ENCODE peak calls at places on chromosomes 1 and 21, in ten cellular contexts. E, Y, B, A, X, W, G, K, D and R are unnamed samples.

GRCh38 chr1:161091796-161092507 is 2.6 kb upstream of the NECTIN4 start:
- DNase-seq in E (no peak), Y (no peak), B (no peak), A (no peak), X (no peak), W (no peak), G (no peak), K (no peak), D (no peak), R (peak)

GRCh38 chr1:57217905-57218304 is 206.0 kb downstream of the DAB1 start:
- DNase-seq in E (no peak), Y (no peak), B (no peak), A (no peak), X (no peak), W (no peak), G (no peak), K (no peak), D (no peak), R (no peak)

GRCh38 chr21:32173106-32173755 is 105.6 kb downstream of the MIS18A start:
- DNase-seq in E (no peak), Y (peak), B (no peak), A (no peak), X (no peak), W (no peak), G (no peak), K (no peak), D (no peak), R (no peak)

GRCh38 chr1:54459714-54460113 is 53.5 kb upstream of the SSBP3 start:
- DNase-seq in E (no peak), Y (no peak), B (no peak), A (no peak), X (no peak), W (no peak), G (no peak), K (no peak), D (no peak), R (no peak)

GRCh38 chr1:246001142-246001812 is 505.8 kb downstream of the SMYD3 start:
- DNase-seq in E (peak), Y (peak), B (no peak), A (no peak), X (no peak), W (no peak), G (no peak), K (peak), D (no peak), R (no peak)

GRCh38 chr1:64495878-64496277 is 25.9 kb downstream of the CACHD1 start:
- DNase-seq in E (no peak), Y (no peak), B (no peak), A (no peak), X (no peak), W (no peak), G (peak), K (no peak), D (no peak), R (no peak)

GRCh38 chr1:72066431-72066830 is 215.9 kb downstream of the NEGR1 start:
- DNase-seq in E (no peak), Y (no peak), B (no peak), A (no peak), X (no peak), W (no peak), G (no peak), K (no peak), D (no peak), R (no peak)

GRCh38 chr1:20187813-20188454 is 1.6 kb upstream of the PLA2G2C start:
- DNase-seq in E (no peak), Y (no peak), B (no peak), A (no peak), X (no peak), W (no peak), G (no peak), K (no peak), D (no peak), R (no peak)

GRCh38 chr1:67614511-67614934 is 70.5 kb upstream of the GADD45A start:
- DNase-seq in E (no peak), Y (peak), B (no peak), A (no peak), X (no peak), W (no peak), G (no peak), K (peak), D (no peak), R (peak)

GRCh38 chr1:114130846-114131525 is 22.7 kb downstream of the SYT6 start:
- DNase-seq in E (no peak), Y (no peak), B (no peak), A (no peak), X (no peak), W (no peak), G (no peak), K (peak), D (no peak), R (no peak)

GRCh38 chr1:34847094-34847493 is 12.5 kb downstream of the SMIM12 start:
- DNase-seq in E (no peak), Y (no peak), B (no peak), A (no peak), X (no peak), W (peak), G (no peak), K (no peak), D (no peak), R (no peak)

GRCh38 chr1:159188375-159188788 is 16.3 kb upstream of the ACKR1 start:
- DNase-seq in E (no peak), Y (peak), B (peak), A (no peak), X (no peak), W (peak), G (peak), K (no peak), D (peak), R (no peak)

GRCh38 chr1:211680752-211681327 is 5.4 kb upstream of the NEK2 start:
- DNase-seq in E (peak), Y (peak), B (peak), A (no peak), X (peak), W (peak), G (peak), K (peak), D (peak), R (no peak)

GRCh38 chr1:24417681-24418080 is 2.1 kb downstream of the NIPAL3 start:
- DNase-seq in E (no peak), Y (no peak), B (no peak), A (no peak), X (no peak), W (no peak), G (no peak), K (peak), D (no peak), R (no peak)

GRCh38 chr1:39379187-39379586 is 112.2 kb upstream of the BMP8A start:
- DNase-seq in E (no peak), Y (no peak), B (no peak), A (no peak), X (no peak), W (no peak), G (no peak), K (no peak), D (no peak), R (no peak)

GRCh38 chr21:31875424-31876097 is 2.7 kb downstream of the HUNK start:
- DNase-seq in E (no peak), Y (no peak), B (no peak), A (no peak), X (no peak), W (no peak), G (no peak), K (no peak), D (no peak), R (peak)

GRCh38 chr1:202811296-202812175 is 782 bp downstream of the PCAT6 start:
- DNase-seq in E (no peak), Y (peak), B (peak), A (no peak), X (no peak), W (no peak), G (no peak), K (peak), D (peak), R (no peak)

GRCh38 chr1:194227157-194227556 is 1040.7 kb upstream of the B3GALT2 start:
- DNase-seq in E (peak), Y (no peak), B (no peak), A (no peak), X (no peak), W (peak), G (no peak), K (no peak), D (no peak), R (no peak)

GRCh38 chr1:66300986-66301451 is 232.9 kb upstream of the SGIP1 start:
- DNase-seq in E (peak), Y (peak), B (no peak), A (no peak), X (no peak), W (peak), G (no peak), K (no peak), D (no peak), R (no peak)

DNA sequence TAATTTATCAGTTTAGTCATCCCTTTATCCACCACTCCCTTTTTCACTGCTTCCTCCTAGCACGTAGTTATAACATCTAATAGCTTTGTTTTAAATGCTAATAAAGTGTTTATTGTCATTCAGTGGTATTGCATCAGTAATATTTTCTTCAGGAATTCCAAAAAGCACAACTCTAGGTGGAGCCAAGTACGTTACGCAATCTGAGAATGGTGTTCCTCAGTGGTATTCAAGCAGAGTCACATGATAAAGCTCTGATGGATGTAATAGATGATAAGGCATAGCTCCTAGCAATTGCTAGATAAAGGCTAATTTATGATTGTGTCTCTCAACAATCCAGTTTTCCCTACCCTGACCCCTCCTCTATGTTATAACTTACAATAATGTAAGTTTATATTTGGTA is 494.6 kb upstream of the ADGRL4 start:
- DNase-seq in E (no peak), Y (peak), B (no peak), A (no peak), X (no peak), W (no peak), G (no peak), K (no peak), D (no peak), R (no peak)
- TF ChIP-seq CTCF in E (no peak), Y (no peak), B (no peak), A (no peak), X (no peak), W (no peak), G (no peak), K (no peak), D (no peak), R (no peak)

DNA sequence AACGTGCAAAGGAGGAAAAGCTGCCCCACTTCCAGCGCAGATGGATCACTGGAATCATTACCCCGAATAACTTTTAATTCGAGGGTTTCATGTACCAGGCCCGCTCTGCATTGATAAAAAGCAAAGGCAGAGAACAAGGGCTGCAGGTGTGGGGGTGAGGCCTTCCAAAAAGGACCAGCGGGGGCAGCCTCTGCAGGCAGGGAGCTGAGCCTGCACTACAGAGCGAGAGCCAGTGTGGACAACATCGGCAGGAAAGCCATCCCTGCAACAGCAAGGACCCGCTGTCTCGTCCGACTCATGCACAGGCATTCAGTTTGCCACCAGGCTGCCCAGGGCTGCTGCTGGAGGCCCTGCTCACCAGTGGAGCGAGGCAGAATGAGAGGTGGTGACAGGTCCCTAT is 27.1 kb upstream of the AJAP1 start:
- DNase-seq in E (no peak), Y (no peak), B (no peak), A (no peak), X (no peak), W (no peak), G (no peak), K (no peak), D (no peak), R (no peak)
- H3K4me3 ChIP-seq in E (no peak), Y (no peak), B (no peak), A (no peak), X (no peak), W (no peak), G (no peak), K (no peak), D (no peak), R (no peak)

GRCh38 chr21:27681038-27681437 is 714.1 kb upstream of the ADAMTS5 start:
- DNase-seq in E (no peak), Y (no peak), B (no peak), A (no peak), X (no peak), W (peak), G (no peak), K (peak), D (no peak), R (no peak)

GRCh38 chr21:27681841-27682240 is 715.0 kb upstream of the ADAMTS5 start:
- DNase-seq in E (peak), Y (peak), B (no peak), A (no peak), X (no peak), W (peak), G (no peak), K (peak), D (no peak), R (no peak)

GRCh38 chr21:27678511-27678910 is 711.6 kb upstream of the ADAMTS5 start:
- DNase-seq in E (no peak), Y (no peak), B (no peak), A (no peak), X (no peak), W (no peak), G (no peak), K (no peak), D (no peak), R (no peak)

GRCh38 chr21:27688773-27689172 is 721.9 kb upstream of the ADAMTS5 start:
- DNase-seq in E (no peak), Y (no peak), B (no peak), A (no peak), X (no peak), W (no peak), G (no peak), K (no peak), D (no peak), R (no peak)

DNA sequence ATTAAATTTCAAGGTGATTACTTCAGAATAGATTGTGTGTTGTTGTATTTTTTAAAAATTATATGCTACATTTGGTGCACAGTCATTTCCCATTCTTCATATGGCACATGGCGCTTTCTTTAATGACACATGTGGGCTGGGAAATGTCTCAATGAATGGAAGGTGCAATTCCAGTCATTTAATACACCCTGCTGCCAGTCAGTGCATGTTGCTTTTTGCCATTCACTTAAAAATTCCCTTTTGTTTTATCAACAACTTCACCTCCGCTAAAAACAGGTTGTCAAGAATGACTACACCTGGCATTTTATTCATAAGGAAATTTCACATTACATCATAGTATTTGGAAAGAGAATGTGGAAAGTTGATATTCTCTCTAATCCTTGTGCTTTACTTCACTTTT is 716.4 kb upstream of the ADAMTS5 start:
- DNase-seq in E (no peak), Y (no peak), B (no peak), A (no peak), X (no peak), W (no peak), G (no peak), K (peak), D (no peak), R (no peak)
- TF ChIP-seq CTCF in E (no peak), Y (no peak), B (no peak), A (no peak), X (no peak), W (no peak), G (no peak), K (no peak), D (no peak), R (no peak)

DNA sequence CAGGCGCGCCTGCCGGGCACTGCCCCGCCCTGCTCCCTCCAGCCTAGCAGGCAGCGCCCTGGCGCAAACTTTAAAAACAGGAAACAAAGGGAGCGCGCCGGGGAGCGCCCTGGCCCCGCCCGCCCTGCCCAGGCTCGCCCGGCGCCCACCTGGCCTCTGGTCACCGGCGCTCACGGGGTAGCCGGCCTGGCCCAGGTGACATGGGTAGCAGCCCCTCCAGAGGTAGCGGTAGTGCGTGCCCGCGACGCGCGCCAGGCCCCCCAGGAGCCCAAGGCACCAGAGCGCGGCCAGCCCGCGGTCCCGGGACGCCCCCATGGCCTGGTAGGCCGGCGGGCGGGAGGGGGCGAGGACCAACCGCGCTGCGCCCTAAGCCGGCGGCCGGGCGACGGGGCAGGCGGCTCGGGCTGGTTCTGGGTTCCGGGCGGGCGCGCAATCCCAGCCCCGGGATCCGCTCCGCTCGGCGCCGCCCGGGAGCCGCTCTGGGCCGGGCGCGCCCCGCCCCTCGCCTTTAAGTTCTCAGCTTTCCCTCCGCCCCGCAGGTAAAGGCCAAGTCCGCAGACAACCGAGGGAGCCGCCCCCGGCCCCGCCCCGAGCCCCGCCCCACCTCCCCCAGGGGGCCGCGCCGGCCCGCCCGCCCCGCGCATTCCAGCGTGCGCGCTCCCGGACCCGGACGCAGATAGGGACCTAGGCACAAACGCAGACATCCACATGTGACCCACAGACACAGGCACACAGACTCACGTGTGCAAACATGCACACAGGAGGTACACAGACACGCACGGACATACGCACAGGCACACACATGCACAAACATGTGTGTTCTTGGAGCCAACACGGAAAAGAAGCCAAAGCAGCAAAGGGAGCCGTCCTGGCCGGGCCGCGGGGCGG is 76.7 kb downstream of the ARHGEF16 start:
- DNase-seq in E (peak), Y (peak), B (peak), A (no peak), X (peak), W (peak), G (peak), K (peak), D (peak), R (peak)
- H3K4me3 ChIP-seq in E (peak), Y (peak), B (peak), A (peak), X (peak), W (peak), G (peak), K (peak), D (peak), R (peak)

DNA sequence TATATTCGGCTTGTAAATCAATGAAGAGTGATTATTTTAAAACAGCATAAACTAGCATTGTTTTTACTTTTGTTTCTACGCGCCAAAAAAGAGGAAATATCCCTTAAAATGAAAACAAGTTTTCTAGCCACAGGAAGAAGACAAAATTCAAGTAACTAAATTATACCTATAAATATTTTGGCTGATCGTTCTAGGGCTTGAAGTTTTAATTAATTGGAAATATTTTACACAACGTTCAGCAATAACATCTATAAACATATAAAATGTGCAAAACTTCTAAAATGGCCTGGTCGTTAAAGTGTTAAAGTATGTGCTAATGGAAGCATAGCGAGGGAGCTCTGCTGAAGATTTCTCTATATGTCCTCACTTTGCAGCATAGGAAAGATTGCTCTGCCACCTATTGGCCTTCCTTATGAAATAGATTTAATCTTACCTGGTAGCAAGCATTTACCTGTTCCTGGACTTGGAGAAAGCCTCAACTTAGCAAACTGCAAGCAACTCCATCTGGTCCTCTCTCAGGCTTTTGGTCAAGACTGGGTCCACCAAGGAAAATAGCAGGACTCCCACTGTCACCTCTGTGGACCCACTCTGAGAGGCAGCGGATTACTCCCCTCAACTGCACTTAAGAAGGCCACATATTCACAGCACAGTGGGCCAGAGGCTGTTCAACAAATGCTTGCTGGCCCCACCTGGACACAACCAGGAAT is 351.3 kb upstream of the RUNX1 start:
- DNase-seq in E (peak), Y (peak), B (peak), A (no peak), X (peak), W (peak), G (no peak), K (peak), D (no peak), R (no peak)
- TF ChIP-seq CTCF in E (peak), Y (peak), B (peak), A (peak), X (peak), W (peak), G (no peak), K (peak), D (peak), R (no peak)